ENCODE peak calls at places on chromosome 3, in seven cellular contexts. One of them, this sample, is unnamed.

GRCh38 chr3:62151591-62151990 is 221.8 kb downstream of the FEZF2 start:
- DNase-seq in nephron progenitor cell: no peak
- DNase-seq in mesenchymal stem cell: no peak
- DNase-seq in cardiac muscle cell: no peak
- DNase-seq in tibial artery: no peak
- DNase-seq in stimulated activated CD8-positive, alpha-beta memory T cell treated with anti-CD3 and anti-CD28 coated beads, Interleukin-2, amount 100 ng/mL, for 1 hour: no peak
- DNase-seq in NCI-H2081: no peak
- DNase-seq in this sample: no peak

GRCh38 chr3:4983739-4984510 is 4.7 kb downstream of the BHLHE40 start:
- DNase-seq in nephron progenitor cell: no peak
- DNase-seq in mesenchymal stem cell: peak
- DNase-seq in cardiac muscle cell: peak
- DNase-seq in tibial artery: peak
- DNase-seq in stimulated activated CD8-positive, alpha-beta memory T cell treated with anti-CD3 and anti-CD28 coated beads, Interleukin-2, amount 100 ng/mL, for 1 hour: peak
- DNase-seq in NCI-H2081: no peak
- DNase-seq in this sample: peak

GRCh38 chr3:187186801-187187421 is 10.4 kb upstream of the RTP1 start:
- DNase-seq in nephron progenitor cell: no peak
- DNase-seq in mesenchymal stem cell: peak
- DNase-seq in cardiac muscle cell: peak
- DNase-seq in tibial artery: peak
- DNase-seq in stimulated activated CD8-positive, alpha-beta memory T cell treated with anti-CD3 and anti-CD28 coated beads, Interleukin-2, amount 100 ng/mL, for 1 hour: no peak
- DNase-seq in NCI-H2081: no peak
- DNase-seq in this sample: peak

GRCh38 chr3:3615533-3615932 is 183.7 kb upstream of the LRRN1 start:
- DNase-seq in nephron progenitor cell: no peak
- DNase-seq in mesenchymal stem cell: no peak
- DNase-seq in cardiac muscle cell: no peak
- DNase-seq in tibial artery: no peak
- DNase-seq in stimulated activated CD8-positive, alpha-beta memory T cell treated with anti-CD3 and anti-CD28 coated beads, Interleukin-2, amount 100 ng/mL, for 1 hour: no peak
- DNase-seq in NCI-H2081: no peak
- DNase-seq in this sample: peak

GRCh38 chr3:195140410-195140809 is 130.5 kb downstream of the XXYLT1 start:
- DNase-seq in nephron progenitor cell: no peak
- DNase-seq in mesenchymal stem cell: no peak
- DNase-seq in cardiac muscle cell: no peak
- DNase-seq in tibial artery: no peak
- DNase-seq in stimulated activated CD8-positive, alpha-beta memory T cell treated with anti-CD3 and anti-CD28 coated beads, Interleukin-2, amount 100 ng/mL, for 1 hour: no peak
- DNase-seq in NCI-H2081: no peak
- DNase-seq in this sample: no peak

GRCh38 chr3:123421353-123422174 is 27.3 kb downstream of the ADCY5 start:
- DNase-seq in nephron progenitor cell: no peak
- DNase-seq in mesenchymal stem cell: peak
- DNase-seq in cardiac muscle cell: peak
- DNase-seq in tibial artery: no peak
- DNase-seq in stimulated activated CD8-positive, alpha-beta memory T cell treated with anti-CD3 and anti-CD28 coated beads, Interleukin-2, amount 100 ng/mL, for 1 hour: no peak
- DNase-seq in NCI-H2081: no peak
- DNase-seq in this sample: peak

GRCh38 chr3:193771736-193772135 is 178.7 kb downstream of the OPA1 start:
- DNase-seq in nephron progenitor cell: peak
- DNase-seq in mesenchymal stem cell: no peak
- DNase-seq in cardiac muscle cell: no peak
- DNase-seq in tibial artery: no peak
- DNase-seq in stimulated activated CD8-positive, alpha-beta memory T cell treated with anti-CD3 and anti-CD28 coated beads, Interleukin-2, amount 100 ng/mL, for 1 hour: no peak
- DNase-seq in NCI-H2081: no peak
- DNase-seq in this sample: no peak

GRCh38 chr3:49703443-49703927 is 14.1 kb downstream of the RNF123 start:
- DNase-seq in nephron progenitor cell: peak
- DNase-seq in mesenchymal stem cell: peak
- DNase-seq in cardiac muscle cell: peak
- DNase-seq in tibial artery: no peak
- DNase-seq in stimulated activated CD8-positive, alpha-beta memory T cell treated with anti-CD3 and anti-CD28 coated beads, Interleukin-2, amount 100 ng/mL, for 1 hour: peak
- DNase-seq in NCI-H2081: peak
- DNase-seq in this sample: peak

GRCh38 chr3:13702226-13702820 is 153.4 kb downstream of the FBLN2 start:
- DNase-seq in nephron progenitor cell: no peak
- DNase-seq in mesenchymal stem cell: no peak
- DNase-seq in cardiac muscle cell: no peak
- DNase-seq in tibial artery: peak
- DNase-seq in stimulated activated CD8-positive, alpha-beta memory T cell treated with anti-CD3 and anti-CD28 coated beads, Interleukin-2, amount 100 ng/mL, for 1 hour: no peak
- DNase-seq in NCI-H2081: no peak
- DNase-seq in this sample: no peak